ENCODE peak calls at places on chromosomes 16 and 17, in six cellular contexts. B, R, M, Q, A and E are unnamed samples.

GRCh38 chr16:25691519-25692091 is at the start of gene HS3ST4:
- DNase-seq in B (peak; percentile 88), Q (peak; percentile 44), R (no peak), A (peak; percentile 69), M (no peak), E (no peak)

GRCh38 chr17:5661486-5662125 is 77.3 kb upstream of the NLRP1 start:
- DNase-seq in A (peak; percentile 36), Q (no peak), R (no peak), B (peak; percentile 27), M (no peak), E (no peak)

GRCh38 chr16:1771864-1772361 is 570 bp upstream of the NME3 start:
- DNase-seq in M (no peak), B (peak; percentile 35), Q (no peak), A (peak; percentile 63), R (no peak), E (peak; percentile 55)

GRCh38 chr16:75104836-75105235 is 11.7 kb downstream of the LDHD start:
- DNase-seq in M (no peak), Q (peak; percentile 16), A (no peak), R (no peak), B (no peak), E (no peak)

GRCh38 chr16:4768549-4769305 is 1.8 kb upstream of the ZNF500 start:
- DNase-seq in M (peak; percentile 73), A (peak; percentile 99), R (peak; percentile 91), B (peak; percentile 98), Q (peak; percentile 95), E (peak; percentile 91)

GRCh38 chr17:42428141-42428944 is 5.3 kb upstream of the CAVIN1 start:
- DNase-seq in M (peak; percentile 46), Q (peak; percentile 63), R (no peak), A (peak; percentile 94), B (peak; percentile 83), E (peak; percentile 74)

GRCh38 chr17:19284005-19284959 is 47.1 kb downstream of the EPN2 start:
- DNase-seq in A (no peak), R (no peak), Q (no peak), B (no peak), M (peak; percentile 64), E (peak; percentile 47)

GRCh38 chr17:75262112-75262606 is 480 bp downstream of the MRPS7 start:
- DNase-seq in Q (no peak), B (peak; percentile 57), A (peak; percentile 59), M (no peak), R (peak; percentile 30), E (peak; percentile 46)

GRCh38 chr16:80954985-80955384 is 51.7 kb downstream of the CMC2 start:
- DNase-seq in Q (no peak), R (no peak), B (no peak), A (no peak), M (no peak), E (no peak)

GRCh38 chr17:82083009-82083408 is 15.0 kb downstream of the FASN start:
- DNase-seq in A (no peak), R (no peak), Q (no peak), B (no peak), M (no peak), E (no peak)

GRCh38 chr16:81601008-81601428 is 156.4 kb downstream of the CMIP start:
- DNase-seq in M (no peak), B (no peak), R (peak; percentile 60), Q (peak; percentile 49), A (no peak), E (no peak)

GRCh38 chr17:80804466-80804865 is 187.2 kb upstream of the CHMP6 start:
- DNase-seq in B (no peak), Q (no peak), R (no peak), A (no peak), M (no peak), E (no peak)

GRCh38 chr16:57627184-57627871 is 1.1 kb upstream of the ADGRG1 start:
- DNase-seq in A (peak; percentile 71), M (no peak), R (peak; percentile 91), Q (peak; percentile 59), B (peak; percentile 75), E (no peak)

GRCh38 chr17:35368086-35368824 is 5.2 kb downstream of the SLFN11 start:
- DNase-seq in B (no peak), M (peak; percentile 91), A (peak; percentile 41), R (no peak), Q (no peak), E (peak; percentile 62)

GRCh38 chr16:72261127-72261526 is 89.2 kb upstream of the PMFBP1 start:
- DNase-seq in A (no peak), B (no peak), R (no peak), M (no peak), Q (no peak), E (no peak)

GRCh38 chr16:66872524-66872923 is 7.8 kb upstream of the PDP2 start:
- DNase-seq in M (no peak), B (no peak), Q (no peak), R (no peak), A (no peak), E (no peak)

GRCh38 chr17:43943769-43944418 is 1.6 kb upstream of the PPY start:
- DNase-seq in Q (peak; percentile 83), M (peak; percentile 78), R (peak; percentile 87), B (peak; percentile 86), A (peak; percentile 93), E (peak; percentile 82)

GRCh38 chr16:10078541-10078949 is 103.7 kb downstream of the GRIN2A start:
- DNase-seq in B (peak; percentile 71), R (no peak), A (peak; percentile 80), M (no peak), Q (peak; percentile 6), E (no peak)

GRCh38 chr17:29959658-29960337 is 18.4 kb downstream of the EFCAB5 start:
- DNase-seq in B (no peak), M (no peak), R (no peak), A (no peak), Q (no peak), E (no peak)

GRCh38 chr16:30054959-30055553 is 10.5 kb upstream of the ALDOA start:
- DNase-seq in A (peak; percentile 88), B (peak; percentile 79), R (peak; percentile 58), M (peak; percentile 45), Q (peak; percentile 56), E (peak; percentile 63)

GRCh38 chr17:34607917-34608316 is 28.5 kb downstream of the TMEM132E start:
- DNase-seq in M (no peak), B (no peak), A (peak; percentile 86), Q (no peak), R (no peak), E (no peak)

GRCh38 chr16:67437513-67437912 is 6.6 kb downstream of the HSD11B2 start:
- DNase-seq in B (no peak), Q (no peak), R (no peak), M (no peak), A (no peak), E (no peak)

DNA sequence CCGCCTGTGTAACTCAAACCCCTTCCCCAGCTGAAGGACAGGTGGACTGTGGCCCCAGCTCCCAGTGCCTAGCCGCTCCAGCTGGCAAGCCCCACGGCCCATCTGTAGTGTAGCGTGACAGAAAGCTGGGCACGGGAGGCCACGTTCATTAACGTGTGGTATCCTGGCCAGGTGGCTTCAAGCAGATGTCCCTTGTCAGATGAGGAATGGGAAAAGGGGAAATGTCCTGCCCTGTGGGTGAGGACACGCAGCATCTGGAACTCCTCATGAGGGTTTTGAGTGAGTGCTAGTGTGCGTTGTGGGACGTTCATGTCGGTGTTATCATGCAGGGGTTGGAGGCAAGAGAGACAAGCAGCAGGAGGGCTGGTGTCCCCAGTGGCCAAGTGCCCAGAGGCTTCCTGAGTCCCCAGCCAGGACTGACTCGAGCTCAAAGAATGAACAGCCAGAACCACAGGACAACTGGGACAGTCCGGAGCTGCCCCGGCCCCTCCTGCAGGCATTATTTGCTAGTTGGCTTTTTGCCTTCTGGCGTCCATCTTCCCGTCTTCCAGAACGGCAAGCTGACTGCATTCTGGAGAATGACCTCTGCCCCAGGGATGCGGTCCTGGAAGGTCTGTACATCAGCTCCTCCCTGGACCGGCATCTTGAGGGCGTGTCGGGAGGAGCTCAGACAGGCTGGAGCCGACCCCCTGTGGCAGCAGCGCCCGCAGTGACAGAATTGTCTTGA is 19.3 kb downstream of the KDM8 start:
- DNase-seq in R (peak; percentile 26), A (no peak), B (peak; percentile 35), M (no peak), Q (peak; percentile 51), E (no peak)
- TF ChIP-seq CTCF in R (no peak), A (no peak), B (no peak), M (no peak), Q (no peak), E (no peak)

GRCh38 chr17:40148527-40148926 is 8.2 kb downstream of the CASC3 start:
- DNase-seq in A (no peak), M (no peak), R (no peak), Q (no peak), B (no peak), E (no peak)
- H3K27ac ChIP-seq in A (no peak overlapping the region), M (no peak overlapping the region), R (no peak overlapping the region), Q (no peak overlapping the region), B (no peak overlapping the region), E (no peak overlapping the region)

DNA sequence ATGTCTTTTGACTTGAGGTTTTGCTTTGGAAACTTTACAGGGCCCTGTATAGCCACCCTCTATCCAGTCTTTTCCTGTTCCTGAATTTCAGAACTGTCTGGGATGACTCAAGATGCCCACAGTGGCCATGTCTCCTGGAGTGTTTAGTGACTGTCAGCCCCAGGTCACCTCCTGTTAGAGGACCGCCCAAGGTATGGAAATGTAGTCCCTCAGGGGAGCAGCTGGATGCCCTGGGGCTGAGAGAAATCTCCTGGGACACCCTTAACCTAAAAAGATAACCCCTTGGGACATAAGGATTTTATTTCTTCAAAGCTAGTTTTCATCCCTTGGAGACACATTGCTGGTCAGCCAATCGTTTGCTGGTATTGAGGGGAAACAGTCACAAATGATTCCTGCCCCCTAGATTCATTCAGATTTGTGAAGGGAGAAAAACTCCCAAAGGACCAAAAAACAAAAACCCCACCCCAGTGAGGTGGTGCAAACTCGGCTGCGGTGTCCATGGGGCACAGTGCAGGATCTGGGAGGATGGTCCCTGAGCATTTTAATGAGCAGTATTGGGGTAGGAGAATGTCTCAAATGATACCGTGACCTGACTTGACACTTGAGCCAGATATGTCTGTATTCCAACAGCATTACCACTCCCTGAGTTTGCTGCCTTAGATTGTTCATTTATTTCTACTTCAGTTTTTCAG is 1.7 kb downstream of the ZNF267 start:
- DNase-seq in M (no peak), B (no peak), A (no peak), R (peak; percentile 27), Q (no peak), E (peak; percentile 56)
- TF ChIP-seq EZH2phosphoT487 in M (no peak), B (no peak), A (no peak), R (no peak), Q (no peak), E (no peak)

GRCh38 chr17:9979463-9979995 is 74.5 kb upstream of the RCVRN start:
- DNase-seq in B (no peak), M (no peak), Q (no peak), A (no peak), R (no peak), E (no peak)

GRCh38 chr17:9985622-9986021 is 80.6 kb upstream of the RCVRN start:
- DNase-seq in R (no peak), Q (no peak), M (no peak), A (no peak), B (no peak), E (no peak)

GRCh38 chr17:9981344-9981915 is 76.4 kb upstream of the RCVRN start:
- DNase-seq in M (no peak), R (no peak), Q (no peak), B (no peak), A (no peak), E (no peak)

GRCh38 chr17:9984768-9985167 is 79.7 kb upstream of the RCVRN start:
- DNase-seq in M (no peak), R (no peak), B (no peak), Q (no peak), A (no peak), E (no peak)

DNA sequence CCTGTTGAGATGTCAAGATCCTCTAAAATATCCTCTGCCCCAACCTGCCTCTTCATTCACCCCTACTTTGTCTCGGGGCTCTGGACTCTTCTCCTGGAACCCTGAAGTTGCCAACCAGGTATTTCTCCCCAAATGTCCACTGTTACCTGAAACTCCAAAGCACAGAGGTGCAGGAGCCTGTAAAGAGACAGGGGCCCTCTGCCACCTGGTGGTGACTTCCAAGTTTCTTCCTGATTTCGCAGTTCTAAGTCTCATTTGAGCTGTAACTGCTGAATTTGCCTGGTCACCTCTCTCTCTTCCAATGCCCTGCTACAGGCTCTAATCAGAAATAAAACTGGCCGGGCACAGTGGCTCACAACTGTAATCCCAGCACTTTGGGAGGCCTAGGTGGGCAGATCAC is 77.1 kb upstream of the RCVRN start:
- DNase-seq in Q (no peak), A (peak; percentile 82), B (peak; percentile 50), R (peak; percentile 35), M (no peak), E (no peak)
- TF ChIP-seq CTCF in Q (peak; percentile 20), A (peak; percentile 72), B (peak; percentile 60), R (peak; percentile 39), M (peak; percentile 7), E (peak; percentile 51)